ENCODE peak calls at places on chromosomes 3 and 15, in six cellular contexts. One of them, this sample, is unnamed. For H3K4me1, the result is how much of the 10 kb centered on the place peaks cover.

GRCh38 chr15:25693321-25694237 is 169.5 kb downstream of the ATP10A start:
- ATAC-seq in K562: peak
- ATAC-seq in HepG2: peak
- ATAC-seq in A549: peak
- ATAC-seq in GM12878: peak
- ATAC-seq in upper lobe of left lung: no peak
- ATAC-seq in this sample: peak

GRCh38 chr3:25962255-25962654 is 172.4 kb downstream of the OXSM start:
- ATAC-seq in K562: peak
- ATAC-seq in HepG2: peak
- ATAC-seq in A549: peak
- ATAC-seq in GM12878: no peak
- ATAC-seq in upper lobe of left lung: no peak
- ATAC-seq in this sample: no peak

GRCh38 chr3:124599779-124600693 is 130.2 kb upstream of the UMPS start:
- ATAC-seq in K562: no peak
- ATAC-seq in HepG2: peak
- ATAC-seq in A549: no peak
- ATAC-seq in GM12878: peak
- ATAC-seq in upper lobe of left lung: no peak
- ATAC-seq in this sample: no peak

GRCh38 chr3:15492847-15493360 is 28.6 kb downstream of the COLQ start:
- ATAC-seq in K562: no peak
- ATAC-seq in HepG2: no peak
- ATAC-seq in A549: no peak
- ATAC-seq in GM12878: no peak
- ATAC-seq in upper lobe of left lung: no peak
- ATAC-seq in this sample: no peak

GRCh38 chr3:186815490-186815889 is 9.2 kb upstream of the RFC4 start:
- ATAC-seq in K562: peak
- ATAC-seq in HepG2: no peak
- ATAC-seq in A549: peak
- ATAC-seq in GM12878: no peak
- ATAC-seq in upper lobe of left lung: no peak
- ATAC-seq in this sample: no peak

GRCh38 chr15:68618339-68619302 is 39.8 kb downstream of the CORO2B start:
- ATAC-seq in K562: no peak
- ATAC-seq in HepG2: no peak
- ATAC-seq in A549: no peak
- ATAC-seq in GM12878: no peak
- ATAC-seq in upper lobe of left lung: no peak
- ATAC-seq in this sample: no peak

GRCh38 chr3:172287811-172288477 is 160.3 kb downstream of the GHSR start:
- ATAC-seq in K562: peak
- ATAC-seq in HepG2: no peak
- ATAC-seq in A549: no peak
- ATAC-seq in GM12878: no peak
- ATAC-seq in upper lobe of left lung: no peak
- ATAC-seq in this sample: no peak

GRCh38 chr3:29011441-29011840 is 269.4 kb upstream of the RBMS3 start:
- ATAC-seq in K562: no peak
- ATAC-seq in HepG2: no peak
- ATAC-seq in A549: no peak
- ATAC-seq in GM12878: no peak
- ATAC-seq in upper lobe of left lung: no peak
- ATAC-seq in this sample: no peak

GRCh38 chr15:45496658-45497057 is 25.9 kb downstream of the SLC30A4 start:
- ATAC-seq in K562: no peak
- ATAC-seq in HepG2: no peak
- ATAC-seq in A549: no peak
- ATAC-seq in GM12878: no peak
- ATAC-seq in upper lobe of left lung: no peak
- ATAC-seq in this sample: no peak

GRCh38 chr3:156456771-156457224 is 98.1 kb downstream of the SSR3 start:
- ATAC-seq in K562: peak
- ATAC-seq in HepG2: no peak
- ATAC-seq in A549: no peak
- ATAC-seq in GM12878: no peak
- ATAC-seq in upper lobe of left lung: no peak
- ATAC-seq in this sample: no peak

DNA sequence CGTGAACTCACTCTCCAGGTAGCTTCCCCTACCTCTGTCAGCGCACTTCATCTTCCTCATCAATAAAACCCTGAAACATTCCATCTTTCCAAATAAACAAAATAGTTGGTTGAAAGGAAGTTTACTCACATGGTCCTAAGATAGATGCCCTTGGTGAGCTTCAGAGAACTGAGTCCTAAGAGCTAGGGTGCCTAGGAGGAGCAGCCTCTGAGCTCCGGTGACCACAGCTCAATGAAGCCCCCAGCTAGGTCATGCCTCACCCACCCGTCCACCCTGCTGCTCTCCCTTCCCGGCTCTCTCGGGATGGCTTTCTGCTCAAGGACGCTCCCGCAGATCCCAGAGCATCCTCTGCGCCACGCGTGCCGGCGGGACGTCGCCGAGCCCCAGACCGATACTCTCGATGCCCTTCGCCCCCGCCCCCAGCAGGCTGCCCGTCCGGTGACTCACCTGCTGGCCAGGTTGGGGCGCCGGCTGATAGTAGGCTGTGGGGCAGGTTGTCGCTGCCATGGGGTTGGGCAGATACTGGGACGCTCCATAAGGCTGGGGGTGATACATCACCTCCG is 697 bp downstream of the VGLL3 start:
- ATAC-seq in K562: no peak
- ATAC-seq in HepG2: peak
- ATAC-seq in A549: peak
- ATAC-seq in GM12878: no peak
- ATAC-seq in upper lobe of left lung: no peak
- ATAC-seq in this sample: peak
- TF ChIP-seq EP300 in K562: no peak
- TF ChIP-seq EP300 in HepG2: no peak
- TF ChIP-seq EP300 in A549: no peak
- TF ChIP-seq EP300 in GM12878: no peak
- TF ChIP-seq EP300 in upper lobe of left lung: no peak
- TF ChIP-seq EP300 in this sample: no peak

GRCh38 chr3:12954180-12954579 is 112.8 kb upstream of the RPL32 start:
- ATAC-seq in K562: no peak
- ATAC-seq in HepG2: no peak
- ATAC-seq in A549: no peak
- ATAC-seq in GM12878: no peak
- ATAC-seq in upper lobe of left lung: no peak
- ATAC-seq in this sample: no peak
- H3K4me1 ChIP-seq in K562: half or more
- H3K4me1 ChIP-seq in HepG2: under half
- H3K4me1 ChIP-seq in A549: under half
- H3K4me1 ChIP-seq in GM12878: under half
- H3K4me1 ChIP-seq in upper lobe of left lung: under half
- H3K4me1 ChIP-seq in this sample: under half

GRCh38 chr15:64019764-64020163 is 26.5 kb downstream of the DAPK2 start:
- ATAC-seq in K562: no peak
- ATAC-seq in HepG2: peak
- ATAC-seq in A549: no peak
- ATAC-seq in GM12878: peak
- ATAC-seq in upper lobe of left lung: peak
- ATAC-seq in this sample: no peak
- TF ChIP-seq EP300 in K562: no peak
- TF ChIP-seq EP300 in HepG2: no peak
- TF ChIP-seq EP300 in A549: no peak
- TF ChIP-seq EP300 in GM12878: no peak
- TF ChIP-seq EP300 in upper lobe of left lung: no peak
- TF ChIP-seq EP300 in this sample: no peak

GRCh38 chr15:64858136-64858535 is 16.4 kb downstream of the PLEKHO2 start:
- ATAC-seq in K562: no peak
- ATAC-seq in HepG2: no peak
- ATAC-seq in A549: no peak
- ATAC-seq in GM12878: no peak
- ATAC-seq in upper lobe of left lung: no peak
- ATAC-seq in this sample: no peak
- H3K4me1 ChIP-seq in K562: under half
- H3K4me1 ChIP-seq in HepG2: under half
- H3K4me1 ChIP-seq in A549: under half
- H3K4me1 ChIP-seq in GM12878: under half
- H3K4me1 ChIP-seq in upper lobe of left lung: half or more
- H3K4me1 ChIP-seq in this sample: half or more

GRCh38 chr3:49358217-49358883 is at the start of gene GPX1:
- ATAC-seq in K562: no peak
- ATAC-seq in HepG2: peak
- ATAC-seq in A549: peak
- ATAC-seq in GM12878: peak
- ATAC-seq in upper lobe of left lung: peak
- ATAC-seq in this sample: peak
- TF ChIP-seq EP300 in K562: no peak
- TF ChIP-seq EP300 in HepG2: no peak
- TF ChIP-seq EP300 in A549: no peak
- TF ChIP-seq EP300 in GM12878: no peak
- TF ChIP-seq EP300 in upper lobe of left lung: no peak
- TF ChIP-seq EP300 in this sample: no peak

GRCh38 chr15:73518876-73519594 is 76.1 kb downstream of the REC114 start:
- ATAC-seq in K562: no peak
- ATAC-seq in HepG2: no peak
- ATAC-seq in A549: no peak
- ATAC-seq in GM12878: no peak
- ATAC-seq in upper lobe of left lung: no peak
- ATAC-seq in this sample: no peak
- H3K4me1 ChIP-seq in K562: under half
- H3K4me1 ChIP-seq in HepG2: under half
- H3K4me1 ChIP-seq in A549: under half
- H3K4me1 ChIP-seq in GM12878: under half
- H3K4me1 ChIP-seq in upper lobe of left lung: under half
- H3K4me1 ChIP-seq in this sample: under half

GRCh38 chr15:100043069-100043641 is 298.6 kb downstream of the ADAMTS17 start:
- ATAC-seq in K562: no peak
- ATAC-seq in HepG2: no peak
- ATAC-seq in A549: peak
- ATAC-seq in GM12878: no peak
- ATAC-seq in upper lobe of left lung: no peak
- ATAC-seq in this sample: no peak
- TF ChIP-seq EP300 in K562: no peak
- TF ChIP-seq EP300 in HepG2: no peak
- TF ChIP-seq EP300 in A549: no peak
- TF ChIP-seq EP300 in GM12878: no peak
- TF ChIP-seq EP300 in upper lobe of left lung: no peak
- TF ChIP-seq EP300 in this sample: no peak

DNA sequence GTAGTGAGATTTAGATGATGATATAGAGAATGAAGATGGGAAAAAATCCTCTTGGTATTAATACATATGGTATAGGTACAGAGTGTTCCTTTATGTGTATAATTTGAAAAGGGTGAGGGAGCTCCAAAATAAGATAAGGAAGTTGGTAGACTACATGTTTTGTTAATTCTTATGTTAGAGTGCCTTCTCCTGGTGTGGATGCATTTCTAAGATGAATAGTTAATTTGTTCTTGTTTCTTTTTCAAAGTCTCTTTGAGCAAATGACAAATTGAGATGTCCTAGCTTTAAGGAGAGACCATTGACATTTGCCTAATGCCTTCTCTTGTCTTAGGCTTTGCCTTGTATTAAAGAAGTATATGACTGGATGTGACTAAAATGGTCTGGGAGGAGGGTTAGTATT is 34.1 kb downstream of the AKAP13 start:
- ATAC-seq in K562: no peak
- ATAC-seq in HepG2: no peak
- ATAC-seq in A549: no peak
- ATAC-seq in GM12878: peak
- ATAC-seq in upper lobe of left lung: no peak
- ATAC-seq in this sample: no peak
- H3K4me1 ChIP-seq in K562: under half
- H3K4me1 ChIP-seq in HepG2: under half
- H3K4me1 ChIP-seq in A549: half or more
- H3K4me1 ChIP-seq in GM12878: half or more
- H3K4me1 ChIP-seq in upper lobe of left lung: under half
- H3K4me1 ChIP-seq in this sample: under half

GRCh38 chr15:90646662-90647305 is 70.4 kb upstream of the BLM start:
- ATAC-seq in K562: no peak
- ATAC-seq in HepG2: no peak
- ATAC-seq in A549: peak
- ATAC-seq in GM12878: no peak
- ATAC-seq in upper lobe of left lung: no peak
- ATAC-seq in this sample: no peak

GRCh38 chr15:90650117-90650955 is 66.8 kb upstream of the BLM start:
- ATAC-seq in K562: peak
- ATAC-seq in HepG2: no peak
- ATAC-seq in A549: no peak
- ATAC-seq in GM12878: no peak
- ATAC-seq in upper lobe of left lung: no peak
- ATAC-seq in this sample: no peak

GRCh38 chr15:90645873-90646605 is 71.1 kb upstream of the BLM start:
- ATAC-seq in K562: no peak
- ATAC-seq in HepG2: peak
- ATAC-seq in A549: peak
- ATAC-seq in GM12878: no peak
- ATAC-seq in upper lobe of left lung: no peak
- ATAC-seq in this sample: no peak

GRCh38 chr15:90647326-90647725 is 69.8 kb upstream of the BLM start:
- ATAC-seq in K562: no peak
- ATAC-seq in HepG2: no peak
- ATAC-seq in A549: no peak
- ATAC-seq in GM12878: no peak
- ATAC-seq in upper lobe of left lung: no peak
- ATAC-seq in this sample: no peak

DNA sequence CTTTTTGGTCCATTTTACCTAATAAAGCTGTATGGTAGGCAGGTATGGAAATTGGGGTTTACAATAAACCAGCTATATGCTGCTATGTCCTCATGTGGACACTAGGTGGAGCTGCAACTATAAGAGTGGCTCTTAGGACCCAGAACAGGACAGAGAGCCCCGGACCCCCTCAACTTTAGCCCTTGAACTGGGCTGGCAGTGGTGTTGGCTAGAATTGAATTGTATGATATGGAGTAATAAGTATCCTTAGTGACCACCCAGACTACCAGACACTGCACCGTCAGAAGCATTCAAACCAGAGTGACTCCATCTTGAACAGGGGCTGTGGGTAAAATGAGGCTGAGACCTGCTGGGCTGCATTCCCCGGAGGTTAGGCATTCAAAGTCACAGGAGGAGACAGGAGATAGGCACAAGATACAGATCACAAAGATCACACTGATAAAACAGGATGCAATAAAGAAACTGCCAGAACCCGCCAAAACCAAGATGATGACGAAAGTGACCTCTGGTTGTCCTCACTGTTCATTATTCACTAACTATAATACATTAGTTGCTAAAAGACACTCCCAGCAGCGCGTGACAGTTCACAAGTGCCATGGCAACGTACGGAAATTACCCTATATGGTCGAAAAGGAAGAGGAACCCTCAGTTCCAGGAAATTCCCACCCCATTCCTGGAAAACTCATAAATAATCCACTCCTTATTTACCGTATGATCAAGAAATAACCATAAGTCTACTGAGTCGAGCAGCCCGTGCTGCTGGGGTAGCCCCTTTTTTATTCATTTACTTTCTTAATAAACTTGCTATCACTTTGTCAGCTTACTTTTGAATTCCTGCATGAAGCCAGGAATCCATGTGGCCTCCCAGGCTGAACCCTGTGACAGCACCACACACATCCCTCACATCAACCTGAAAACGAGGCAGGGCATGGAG is 68.7 kb upstream of the BLM start:
- ATAC-seq in K562: peak
- ATAC-seq in HepG2: peak
- ATAC-seq in A549: peak
- ATAC-seq in GM12878: peak
- ATAC-seq in upper lobe of left lung: peak
- ATAC-seq in this sample: peak
- TF ChIP-seq EP300 in K562: peak
- TF ChIP-seq EP300 in HepG2: no peak
- TF ChIP-seq EP300 in A549: no peak
- TF ChIP-seq EP300 in GM12878: no peak
- TF ChIP-seq EP300 in upper lobe of left lung: peak
- TF ChIP-seq EP300 in this sample: no peak

This sample was measured in gastroesophageal sphincter.